ENCODE peak calls at places on chromosome 1, in four cellular contexts. D is sigmoid colon, T is spleen, L is A549. X is an unnamed sample.

GRCh38 chr1:7755448-7755847 is 15.6 kb upstream of the VAMP3 start:
- DNase-seq in L (peak; percentile 17), D (no peak), T (no peak), X (no peak)

GRCh38 chr1:196193891-196194559 is 414.2 kb downstream of the KCNT2 start:
- DNase-seq in T (no peak), D (no peak), L (no peak), X (peak; percentile 32)

GRCh38 chr1:119743776-119744597 is 24.7 kb downstream of the HMGCS2 start:
- DNase-seq in T (no peak), D (peak; percentile 81), L (peak; percentile 60), X (peak; percentile 21)

GRCh38 chr1:172642970-172643369 is 15.9 kb upstream of the FASLG start:
- DNase-seq in D (no peak), L (peak; percentile 55), T (no peak), X (no peak)

GRCh38 chr1:248810727-248811513 is 14.8 kb downstream of the SH3BP5L start:
- DNase-seq in L (no peak), T (peak; percentile 73), D (no peak), X (peak; percentile 48)

GRCh38 chr1:239810071-239810481 is 281.6 kb upstream of the FMN2 start:
- DNase-seq in T (no peak), D (no peak), L (no peak), X (no peak)

GRCh38 chr1:53725238-53725689 is 13.7 kb downstream of the GLIS1 start:
- DNase-seq in D (no peak), T (no peak), L (peak; percentile 14), X (no peak)

GRCh38 chr1:214396319-214396718 is 115.4 kb downstream of the SMYD2 start:
- DNase-seq in T (no peak), D (no peak), L (no peak), X (no peak)

GRCh38 chr1:171226757-171227370 is 21.4 kb upstream of the FMO1 start:
- DNase-seq in T (no peak), L (peak; percentile 60), D (no peak), X (no peak)

GRCh38 chr1:52209429-52209828 is 67.5 kb downstream of the ZFYVE9 start:
- DNase-seq in L (no peak), D (no peak), T (no peak), X (peak; percentile 99)

GRCh38 chr1:52204696-52205095 is 62.8 kb downstream of the ZFYVE9 start:
- DNase-seq in L (no peak), T (no peak), D (no peak), X (no peak)

GRCh38 chr1:52210044-52210443 is 68.2 kb downstream of the ZFYVE9 start:
- DNase-seq in D (no peak), T (no peak), L (no peak), X (peak; percentile 73)

DNA sequence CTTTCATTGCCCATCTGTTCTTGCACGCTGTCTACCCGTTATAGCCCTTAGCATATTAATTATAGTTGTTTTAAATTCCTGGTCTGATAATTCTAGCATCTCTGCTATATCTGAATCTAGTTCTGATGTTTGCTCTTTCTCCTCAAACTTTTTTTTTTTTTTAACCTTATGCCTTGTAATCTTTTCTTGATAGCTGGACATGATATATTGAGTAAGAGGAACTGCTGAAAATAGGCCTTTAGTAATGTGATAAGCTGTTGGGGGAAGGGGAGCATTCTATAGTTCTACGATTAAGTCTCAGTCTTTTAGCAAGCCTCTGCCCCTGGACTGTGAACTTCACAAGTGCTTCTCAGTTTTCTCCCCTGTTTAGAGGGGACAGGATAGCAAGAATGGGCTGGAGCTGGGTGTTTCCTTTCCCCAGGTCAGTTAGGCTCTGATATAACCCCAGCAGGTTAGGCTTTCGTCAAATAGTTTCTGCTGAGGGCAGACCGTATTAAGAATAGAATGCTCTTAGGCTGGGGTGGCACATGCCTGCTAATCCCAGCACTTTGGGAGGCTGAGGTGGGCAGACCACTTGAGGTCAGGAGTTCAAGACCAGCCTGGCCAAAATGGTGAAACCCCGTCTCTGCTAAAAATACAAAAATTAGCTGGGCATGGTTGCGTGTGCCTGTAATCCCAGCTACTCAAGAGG is 62.2 kb downstream of the ZFYVE9 start:
- DNase-seq in L (no peak), T (no peak), D (no peak), X (no peak)
- H3K4me1 ChIP-seq in L (no peaks in the 10 kb centered on the region), T (peaks cover 4% of the 10 kb centered on the region), D (no peaks in the 10 kb centered on the region), X (peaks cover 7% of the 10 kb centered on the region)

DNA sequence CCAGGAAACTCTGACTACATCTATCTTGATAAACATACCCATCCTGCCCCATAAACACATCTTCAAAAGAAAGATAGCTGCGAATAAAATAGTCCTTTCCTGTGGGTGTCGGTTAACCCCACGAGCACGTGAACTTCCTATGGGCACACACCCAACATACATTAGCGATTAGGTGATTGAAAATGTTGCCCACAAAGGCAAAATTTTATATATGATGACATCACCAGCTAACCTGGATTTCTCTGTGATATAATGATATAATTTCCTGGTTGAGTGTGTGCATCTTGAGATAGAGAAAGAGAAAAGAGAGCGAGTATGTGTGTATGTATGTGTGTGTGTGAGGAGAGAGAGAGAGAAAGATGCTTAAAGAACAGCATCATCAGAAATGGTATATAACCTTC is 296.1 kb downstream of the PTPRC start:
- DNase-seq in L (peak; percentile 22), T (no peak), D (no peak), X (peak; percentile 76)
- H3K27ac ChIP-seq in L (peak overlapping the region; percentile 63), T (peak overlapping the region; percentile 88), D (peak overlapping the region; percentile 76), X (peak overlapping the region; percentile 62)

GRCh38 chr1:39269349-39269748 is 64.9 kb downstream of the MACF1 start:
- DNase-seq in D (no peak), T (no peak), L (no peak), X (no peak)

GRCh38 chr1:39270368-39270767 is 65.9 kb downstream of the MACF1 start:
- DNase-seq in T (no peak), D (no peak), L (no peak), X (no peak)

GRCh38 chr1:39272791-39273071 is 68.2 kb downstream of the MACF1 start:
- DNase-seq in T (no peak), D (no peak), L (no peak), X (no peak)

GRCh38 chr1:39269791-39270342 is 65.4 kb downstream of the MACF1 start:
- DNase-seq in D (peak; percentile 85), T (no peak), L (peak; percentile 16), X (no peak)

GRCh38 chr1:39272027-39272790 is 67.7 kb downstream of the MACF1 start:
- DNase-seq in T (no peak), L (no peak), D (no peak), X (no peak)
- TF ChIP-seq CTCF in T (no peak), L (no peak), D (no peak), X (no peak)

GRCh38 chr1:222140206-222140605 is 398.3 kb upstream of the DUSP10 start:
- DNase-seq in L (no peak), D (no peak), T (no peak), X (no peak)

GRCh38 chr1:222136869-222137268 is 395.0 kb upstream of the DUSP10 start:
- DNase-seq in L (no peak), D (no peak), T (no peak), X (no peak)

DNA sequence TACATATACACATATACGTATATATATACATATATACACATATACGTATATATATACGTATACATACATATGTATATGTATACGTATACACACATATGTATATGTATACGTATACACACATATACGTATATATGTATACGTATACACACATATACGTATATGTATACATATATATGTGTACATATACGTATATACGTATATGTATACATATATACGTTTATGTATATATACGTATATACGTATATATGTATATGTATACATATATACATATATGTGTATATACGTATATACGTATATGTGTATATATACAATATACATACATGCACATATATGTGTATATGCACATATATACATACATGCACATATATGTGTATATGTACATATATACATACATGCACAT is 396.2 kb upstream of the DUSP10 start:
- DNase-seq in D (no peak), L (no peak), T (no peak), X (no peak)
- H3K4me1 ChIP-seq in D (no peaks in the 10 kb centered on the region), L (no peaks in the 10 kb centered on the region), T (no peaks in the 10 kb centered on the region), X (no peaks in the 10 kb centered on the region)

DNA sequence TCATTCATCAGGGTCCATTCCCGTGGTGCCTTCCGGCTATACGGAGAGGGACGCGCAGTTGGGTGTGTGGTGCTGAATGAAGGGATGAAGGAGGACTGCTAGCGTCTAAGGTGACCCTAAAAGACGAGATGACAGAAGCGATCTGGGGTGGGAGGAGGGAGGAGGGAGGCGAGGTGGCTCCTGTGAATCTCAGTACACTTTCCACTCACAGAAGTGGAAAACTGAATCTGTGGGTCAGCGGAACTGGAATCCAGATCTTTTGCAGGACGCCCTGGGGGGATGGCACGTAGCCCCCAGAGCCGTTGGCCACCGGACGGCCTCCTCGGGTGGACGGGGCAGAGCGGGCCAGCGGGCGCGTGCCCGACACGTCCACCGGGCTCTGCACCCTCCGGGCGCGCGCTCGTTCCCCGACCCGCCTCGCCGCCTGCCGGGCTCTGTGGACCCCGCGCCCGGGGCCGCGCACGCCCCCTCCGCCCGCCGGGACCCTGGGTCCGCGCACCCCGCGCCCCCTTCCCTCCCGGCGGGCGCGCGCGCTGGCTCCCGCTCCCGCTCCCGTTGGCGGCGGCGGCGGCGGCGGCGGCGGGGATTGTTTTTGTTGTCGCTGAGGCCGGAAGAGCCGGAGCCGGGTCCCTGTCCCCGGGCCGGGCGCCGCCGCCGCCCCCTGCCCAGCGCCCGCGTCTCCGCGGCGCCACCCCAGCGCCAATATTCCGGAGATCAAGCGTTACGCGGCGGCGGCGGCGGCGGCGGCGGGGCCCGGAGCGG is at the start of gene AGO4:
- DNase-seq in T (peak; percentile 92), D (peak; percentile 74), L (peak; percentile 44), X (peak; percentile 6)
- H3K27ac ChIP-seq in T (peak within 1 kb of the TSS; percentile 94), D (peak within 1 kb of the TSS; percentile 95), L (peak within 1 kb of the TSS; percentile 99), X (no peak within 1 kb of the TSS)

GRCh38 chr1:116372651-116373444 is at the start of gene ATP1A1:
- DNase-seq in T (peak; percentile 100), L (peak; percentile 85), D (peak; percentile 98), X (peak; percentile 77)
- TF ChIP-seq CTCF in T (no peak), L (no peak), D (no peak), X (peak; percentile 38)

GRCh38 chr1:208235356-208235982 is 8.7 kb downstream of the PLXNA2 start:
- DNase-seq in D (no peak), L (no peak), T (no peak), X (no peak)
- H3K4me1 ChIP-seq in D (peaks cover 82% of the 10 kb centered on the region), L (peaks cover 17% of the 10 kb centered on the region), T (peaks cover 25% of the 10 kb centered on the region), X (peaks cover 58% of the 10 kb centered on the region)

GRCh38 chr1:25169168-25169567 is 63.1 kb downstream of the SYF2 start:
- DNase-seq in L (no peak), D (no peak), T (no peak), X (no peak)

GRCh38 chr1:25170439-25170838 is 61.9 kb downstream of the SYF2 start:
- DNase-seq in D (no peak), L (no peak), T (no peak), X (no peak)

GRCh38 chr1:25168193-25169071 is 63.9 kb downstream of the SYF2 start:
- DNase-seq in L (peak; percentile 50), T (no peak), D (no peak), X (no peak)

GRCh38 chr1:25167269-25168192 is 64.8 kb downstream of the SYF2 start:
- DNase-seq in L (peak; percentile 11), D (no peak), T (no peak), X (peak; percentile 20)

DNA sequence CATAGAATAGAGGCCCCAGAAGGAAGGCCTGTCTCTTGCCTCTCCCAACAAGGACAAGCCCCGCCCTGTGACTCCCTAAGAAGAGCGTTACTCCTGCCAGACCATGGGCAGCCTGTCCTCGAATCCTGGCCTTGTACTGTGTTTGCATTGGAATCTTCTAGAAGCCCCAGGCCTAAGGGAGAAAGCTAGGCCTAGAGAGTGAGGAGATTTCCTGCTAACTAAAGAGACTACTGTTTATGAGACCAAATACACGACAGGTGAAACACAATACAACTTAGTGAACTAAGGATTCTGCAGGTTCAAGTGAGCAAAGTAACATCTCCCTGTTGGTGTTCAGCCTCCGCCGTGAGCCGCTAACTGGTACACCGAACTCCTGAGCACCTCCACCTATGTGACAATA is 62.7 kb downstream of the SYF2 start:
- DNase-seq in L (no peak), D (no peak), T (no peak), X (no peak)
- H3K27ac ChIP-seq in L (peak overlapping the region; percentile 79), D (no peak overlapping the region), T (no peak overlapping the region), X (no peak overlapping the region)

GRCh38 chr1:212125654-212126053 is 90.1 kb downstream of the DTL start:
- DNase-seq in L (no peak), D (no peak), T (no peak), X (no peak)
- TF ChIP-seq CTCF in L (no peak), D (no peak), T (no peak), X (no peak)